ENCODE peak calls at places on chromosomes 6 and 20, in four cellular contexts. I is astrocyte of the spinal cord, Q is neural progenitor cell, C is lower lobe of right lung. T is an unnamed sample.

GRCh38 chr6:63537959-63538300 is 34.4 kb upstream of the LOC128125822 start:
- DNase-seq in I (no peak), Q (no peak), C (no peak), T (no peak)

GRCh38 chr6:165864218-165864617 is 201.2 kb upstream of the PDE10A start:
- DNase-seq in I (no peak), Q (no peak), C (no peak), T (no peak)

GRCh38 chr20:23013429-23013828 is 21.7 kb upstream of the SSTR4 start:
- DNase-seq in I (no peak), Q (no peak), C (no peak), T (no peak)

GRCh38 chr6:140871911-140872310 is 1260.8 kb upstream of the GJE1 start:
- DNase-seq in I (peak; percentile 68), Q (no peak), C (no peak), T (no peak)

GRCh38 chr6:36977470-36977941 is 8.5 kb downstream of the MTCH1 start:
- DNase-seq in I (no peak), Q (peak; percentile 52), C (no peak), T (no peak)

GRCh38 chr6:100175814-100176275 is 181.8 kb upstream of the MCHR2 start:
- DNase-seq in I (peak; percentile 88), Q (no peak), C (no peak), T (peak; percentile 3)

GRCh38 chr6:159077123-159077522 is 32.3 kb upstream of the TAGAP start:
- DNase-seq in I (no peak), Q (no peak), C (no peak), T (no peak)

GRCh38 chr20:63931735-63932134 is 24.5 kb downstream of the UCKL1 start:
- DNase-seq in I (no peak), Q (no peak), C (no peak), T (no peak)

GRCh38 chr6:12075067-12075563 is 63.0 kb downstream of the HIVEP1 start:
- DNase-seq in I (peak; percentile 37), Q (no peak), C (no peak), T (no peak)

GRCh38 chr6:13355043-13355945 is 27.0 kb upstream of the TBC1D7 start:
- DNase-seq in I (peak; percentile 97), Q (no peak), C (no peak), T (peak; percentile 38)
- H3K4me3 ChIP-seq in I (no peak overlapping the region), Q (no peak overlapping the region), C (no peak overlapping the region), T (no peak overlapping the region)

GRCh38 chr20:47857994-47858557 is 72.8 kb upstream of the SULF2 start:
- DNase-seq in I (no peak), Q (no peak), C (no peak), T (no peak)

GRCh38 chr20:47855799-47856198 is 70.5 kb upstream of the SULF2 start:
- DNase-seq in I (no peak), Q (no peak), C (no peak), T (no peak)

GRCh38 chr20:47851774-47852173 is 66.5 kb upstream of the SULF2 start:
- DNase-seq in I (no peak), Q (no peak), C (no peak), T (no peak)

GRCh38 chr20:47857142-47857993 is 72.1 kb upstream of the SULF2 start:
- DNase-seq in I (no peak), Q (no peak), C (no peak), T (peak; percentile 62)

GRCh38 chr20:47854687-47855212 is 69.5 kb upstream of the SULF2 start:
- DNase-seq in I (peak; percentile 40), Q (peak; percentile 68), C (no peak), T (peak; percentile 77)
- H3K4me3 ChIP-seq in I (no peak overlapping the region), Q (no peak overlapping the region), C (no peak overlapping the region), T (no peak overlapping the region)

GRCh38 chr6:3188262-3188661 is 30.9 kb upstream of the TUBB2A start:
- DNase-seq in I (no peak), Q (no peak), C (no peak), T (no peak)
- H3K4me3 ChIP-seq in I (no peak overlapping the region), Q (no peak overlapping the region), C (no peak overlapping the region), T (no peak overlapping the region)

GRCh38 chr6:85680388-85680787 is 37.7 kb upstream of the SYNCRIP start:
- DNase-seq in I (no peak), Q (no peak), C (no peak), T (peak; percentile 38)
- H3K4me3 ChIP-seq in I (peak overlapping the region; percentile 58), Q (peak overlapping the region; percentile 81), C (no peak overlapping the region), T (peak overlapping the region; percentile 96)

DNA sequence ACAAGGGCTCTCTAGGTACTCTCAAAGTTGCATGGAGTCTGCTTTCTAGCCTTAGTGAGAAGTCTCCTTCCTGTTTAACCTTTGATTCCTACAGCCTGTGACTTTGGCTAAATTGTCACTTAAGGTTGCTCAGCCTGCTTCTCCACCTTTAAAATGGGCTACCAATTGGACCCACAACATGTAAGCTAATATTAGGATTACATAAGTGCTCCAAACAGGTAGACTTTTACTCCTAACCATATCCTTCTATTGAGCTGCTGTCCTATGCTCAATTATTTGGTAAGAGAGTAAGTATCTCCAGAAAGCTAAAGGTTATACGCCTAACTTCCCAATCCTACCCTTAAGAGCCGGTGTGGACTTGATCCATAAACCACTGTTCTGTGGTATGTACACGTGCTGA is 2.9 kb downstream of the PCNA start:
- DNase-seq in I (no peak), Q (no peak), C (no peak), T (no peak)
- H3K4me3 ChIP-seq in I (no peak overlapping the region), Q (peak overlapping the region; percentile 75), C (no peak overlapping the region), T (peak overlapping the region; percentile 2)

GRCh38 chr6:28632326-28632851 is 106.7 kb downstream of the GPX5 start:
- DNase-seq in I (no peak), Q (no peak), C (no peak), T (no peak)

GRCh38 chr6:28633445-28634215 is 107.9 kb downstream of the GPX5 start:
- DNase-seq in I (no peak), Q (peak; percentile 49), C (no peak), T (no peak)

GRCh38 chr6:28635547-28636158 is 110.0 kb downstream of the GPX5 start:
- DNase-seq in I (no peak), Q (peak; percentile 55), C (no peak), T (no peak)

GRCh38 chr6:28634758-28635546 is 109.3 kb downstream of the GPX5 start:
- DNase-seq in I (no peak), Q (peak; percentile 79), C (no peak), T (no peak)

GRCh38 chr6:28634406-28634757 is 108.7 kb downstream of the GPX5 start:
- DNase-seq in I (no peak), Q (no peak), C (no peak), T (no peak)
- H3K4me3 ChIP-seq in I (peak overlapping the region; percentile 33), Q (peak overlapping the region; percentile 76), C (peak overlapping the region; percentile 13), T (no peak overlapping the region)

GRCh38 chr6:34056301-34056700 is 89.6 kb downstream of the GRM4 start:
- DNase-seq in I (peak; percentile 41), Q (peak; percentile 93), C (peak; percentile 74), T (peak; percentile 86)
- H3K4me3 ChIP-seq in I (no peak overlapping the region), Q (no peak overlapping the region), C (peak overlapping the region; percentile 4), T (no peak overlapping the region)

DNA sequence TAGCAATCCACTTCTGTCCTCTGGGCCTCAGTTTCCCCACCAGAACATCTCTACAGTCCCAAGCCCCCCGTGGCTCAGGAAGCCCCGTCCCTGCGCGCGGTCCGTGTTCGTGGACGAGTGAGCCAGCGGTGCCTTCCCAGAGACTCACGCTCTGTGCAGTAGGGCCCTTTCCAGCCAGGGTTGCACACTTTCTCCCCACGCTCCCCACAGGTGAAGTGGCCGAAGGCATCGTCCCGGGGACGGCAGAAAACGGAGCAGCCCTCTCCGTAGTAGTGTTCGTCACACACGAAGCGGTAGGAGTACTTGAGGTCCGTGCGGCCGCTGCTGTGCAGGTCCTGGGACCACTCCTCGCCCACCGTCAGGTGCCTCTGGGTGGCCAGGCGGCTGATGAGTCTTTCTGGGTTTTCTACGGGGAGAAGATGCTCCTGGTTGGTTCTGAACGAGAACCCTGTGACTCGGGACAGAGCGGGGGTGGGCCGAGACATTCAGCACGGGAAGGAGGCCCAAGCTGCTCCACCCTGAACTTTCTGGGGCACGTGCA is 2.7 kb downstream of the DLL1 start:
- DNase-seq in I (no peak), Q (no peak), C (no peak), T (no peak)
- H3K4me3 ChIP-seq in I (no peak overlapping the region), Q (peak overlapping the region; percentile 94), C (peak overlapping the region; percentile 84), T (no peak overlapping the region)

GRCh38 chr6:47780510-47781356 is 1.1 kb upstream of the OPN5 start:
- DNase-seq in I (peak; percentile 73), Q (peak; percentile 66), C (no peak), T (peak; percentile 57)
- H3K4me3 ChIP-seq in I (no peak overlapping the region), Q (no peak overlapping the region), C (no peak overlapping the region), T (no peak overlapping the region)

T was measured in HAP-1.